ENCODE peak calls at places on chromosomes 11 and 22, in six cellular contexts. J is adrenal gland, O is right cardiac atrium, V is ovary, R is thoracic aorta, I is suprapubic skin. L is an unnamed sample.

GRCh38 chr11:72333657-72334056 is 89.7 kb upstream of the PHOX2A start:
- DNase-seq in J (no peak), O (no peak), V (no peak), R (no peak), I (no peak), L (no peak)

GRCh38 chr11:116925050-116925449 is 87.6 kb upstream of the APOA1 start:
- DNase-seq in J (no peak), O (no peak), V (no peak), R (no peak), I (no peak), L (no peak)

GRCh38 chr22:47687364-47687655 is 924.9 kb downstream of the TBC1D22A start:
- DNase-seq in J (no peak), O (no peak), V (no peak), R (no peak), I (no peak), L (no peak)

GRCh38 chr11:57793711-57794110 is 32.1 kb downstream of the CTNND1 start:
- DNase-seq in J (no peak), O (no peak), V (no peak), R (no peak), I (no peak), L (no peak)

GRCh38 chr11:20278727-20279126 is 84.8 kb upstream of the HTATIP2 start:
- DNase-seq in J (no peak), O (no peak), V (no peak), R (no peak), I (no peak), L (peak)

GRCh38 chr11:112270551-112271180 is 10.0 kb upstream of the PLET1 start:
- DNase-seq in J (no peak), O (no peak), V (no peak), R (no peak), I (no peak), L (no peak)

GRCh38 chr11:71305041-71305440 is 52.7 kb upstream of the SHANK2 start:
- DNase-seq in J (no peak), O (no peak), V (peak), R (no peak), I (no peak), L (no peak)

GRCh38 chr11:36953986-36954385 is 355.9 kb upstream of the RAG2 start:
- DNase-seq in J (no peak), O (no peak), V (no peak), R (no peak), I (no peak), L (peak)

GRCh38 chr11:116852261-116853125 is 15.1 kb upstream of the APOA1 start:
- DNase-seq in J (no peak), O (peak), V (peak), R (no peak), I (no peak), L (peak)

GRCh38 chr11:73275381-73275750 is 3.2 kb downstream of the P2RY6 start:
- DNase-seq in J (no peak), O (no peak), V (no peak), R (no peak), I (peak), L (no peak)

GRCh38 chr11:8913961-8914660 is 3.1 kb downstream of the AKIP1 start:
- DNase-seq in J (peak), O (peak), V (no peak), R (no peak), I (no peak), L (peak)

GRCh38 chr11:74870485-74870884 is 78.4 kb downstream of the XRRA1 start:
- DNase-seq in J (no peak), O (no peak), V (no peak), R (no peak), I (no peak), L (peak)

GRCh38 chr11:90770007-90770406 is 547.2 kb upstream of the CHORDC1 start:
- DNase-seq in J (no peak), O (no peak), V (no peak), R (no peak), I (no peak), L (no peak)

GRCh38 chr11:19661827-19662226 is 50.8 kb upstream of the NAV2 start:
- DNase-seq in J (no peak), O (no peak), V (no peak), R (no peak), I (no peak), L (no peak)

GRCh38 chr11:14578551-14578956 is 58.4 kb upstream of the PSMA1 start:
- DNase-seq in J (peak), O (no peak), V (no peak), R (no peak), I (no peak), L (no peak)

GRCh38 chr22:43553451-43554258 is 141.8 kb downstream of the MPPED1 start:
- DNase-seq in J (no peak), O (no peak), V (no peak), R (no peak), I (peak), L (no peak)

GRCh38 chr22:31451709-31452571 is 37.7 kb downstream of the EIF4ENIF1 start:
- DNase-seq in J (no peak), O (no peak), V (no peak), R (no peak), I (no peak), L (peak)

GRCh38 chr22:19723165-19723989 is at the start of gene GP1BB:
- DNase-seq in J (no peak), O (peak), V (no peak), R (no peak), I (no peak), L (no peak)

GRCh38 chr11:36383200-36383599 is 87.1 kb downstream of the PRR5L start:
- DNase-seq in J (no peak), O (no peak), V (no peak), R (no peak), I (no peak), L (no peak)

GRCh38 chr11:131064373-131064991 is 148.2 kb upstream of the SNX19 start:
- DNase-seq in J (peak), O (peak), V (no peak), R (no peak), I (no peak), L (peak)

GRCh38 chr11:104967493-104968364 is 645 bp downstream of the CASP4 start:
- DNase-seq in J (no peak), O (no peak), V (no peak), R (no peak), I (no peak), L (peak)

GRCh38 chr11:71482216-71482615 is 29.2 kb downstream of the NADSYN1 start:
- DNase-seq in J (no peak), O (no peak), V (no peak), R (no peak), I (no peak), L (no peak)

GRCh38 chr11:76824083-76824939 is 36.4 kb upstream of the ACER3 start:
- DNase-seq in J (no peak), O (no peak), V (no peak), R (no peak), I (no peak), L (peak)

GRCh38 chr22:18970180-18970947 is 34.3 kb upstream of the PRODH start:
- DNase-seq in J (no peak), O (no peak), V (no peak), R (no peak), I (no peak), L (peak)

GRCh38 chr11:32219320-32219719 is 128.4 kb downstream of the RCN1 start:
- DNase-seq in J (no peak), O (no peak), V (no peak), R (no peak), I (no peak), L (no peak)

GRCh38 chr11:1600626-1601025 is 2.5 kb upstream of the KRTAP5-2 start:
- DNase-seq in J (no peak), O (no peak), V (no peak), R (no peak), I (no peak), L (no peak)
- H3K27ac ChIP-seq in J (no peak), O (no peak), V (no peak), R (no peak), I (no peak), L (no peak)

GRCh38 chr22:26589845-26590524 is at the start of gene TPST2:
- DNase-seq in J (peak), O (peak), V (peak), R (no peak), I (peak), L (peak)

GRCh38 chr22:26592368-26593015 is 2.6 kb upstream of the TPST2 start:
- DNase-seq in J (no peak), O (no peak), V (no peak), R (no peak), I (no peak), L (no peak)

GRCh38 chr22:26588749-26589366 is 1.1 kb downstream of the TPST2 start:
- DNase-seq in J (no peak), O (no peak), V (peak), R (no peak), I (no peak), L (no peak)

GRCh38 chr22:26589367-26589844 is 526 bp downstream of the TPST2 start:
- DNase-seq in J (peak), O (peak), V (peak), R (no peak), I (no peak), L (peak)

DNA sequence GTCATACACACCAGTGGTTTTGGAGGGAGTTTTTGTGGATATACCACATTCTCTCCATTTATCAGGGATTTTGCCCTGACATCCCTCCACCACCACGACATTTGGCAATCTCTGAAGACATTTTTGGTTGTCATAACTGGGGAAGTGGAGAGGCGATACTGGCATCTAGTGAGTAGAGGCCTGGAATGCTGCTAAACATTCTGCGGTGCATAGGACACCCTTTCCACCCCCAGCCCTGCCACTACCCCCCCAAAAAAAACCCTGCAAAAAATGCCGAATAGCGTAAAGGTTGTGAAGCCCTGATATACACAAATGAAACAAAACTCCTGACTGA is 560 bp upstream of the TPST2 start:
- DNase-seq in J (peak), O (no peak), V (no peak), R (no peak), I (no peak), L (peak)
- H3K27ac ChIP-seq in J (peak), O (no peak), V (peak), R (peak), I (peak), L (peak)

GRCh38 chr22:26658161-26658560 is 773 bp downstream of the MIAT start:
- DNase-seq in J (no peak), O (no peak), V (no peak), R (no peak), I (no peak), L (peak)
- H3K27ac ChIP-seq in J (no peak), O (no peak), V (no peak), R (no peak), I (no peak), L (no peak)

DNA sequence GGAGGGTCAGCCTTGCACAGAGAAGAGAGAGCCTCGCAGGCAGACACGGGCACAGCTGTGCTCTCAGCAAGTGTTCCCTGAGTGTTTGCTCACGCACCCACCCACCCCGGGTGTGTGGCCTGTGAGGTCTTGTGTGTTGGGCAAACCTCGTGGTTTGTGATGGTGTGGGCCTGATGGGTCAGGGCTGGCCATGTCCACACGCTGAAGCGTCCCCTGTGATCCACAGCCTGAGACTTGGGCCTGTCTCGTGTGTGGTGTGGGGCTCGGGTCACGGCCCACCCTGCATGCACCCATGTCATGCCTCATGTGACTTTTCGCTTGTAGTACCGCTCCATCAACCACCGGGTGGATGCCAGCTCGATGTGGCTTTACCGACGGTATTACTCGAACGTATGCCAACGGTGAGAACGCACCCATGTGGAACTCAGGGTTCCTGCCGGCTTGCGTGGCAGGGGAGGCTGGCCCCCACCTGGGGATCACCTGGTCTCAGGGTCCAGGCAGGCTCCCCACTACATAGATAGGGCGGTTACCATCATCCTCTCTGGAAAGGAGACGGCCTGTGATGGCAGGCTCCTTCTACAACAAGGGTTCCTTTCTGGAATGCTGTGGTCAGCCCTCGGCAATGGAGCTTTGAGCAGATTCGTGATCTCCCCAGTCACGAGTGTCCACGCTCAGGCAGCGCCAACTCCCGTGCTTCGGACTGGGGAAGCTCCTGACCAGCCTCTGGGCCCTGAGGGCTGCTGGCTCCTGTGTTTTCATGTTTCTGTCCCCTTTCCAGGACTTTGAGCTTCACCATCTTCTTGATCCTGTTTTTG is 5.9 kb downstream of the TPCN2 start:
- DNase-seq in J (no peak), O (peak), V (no peak), R (no peak), I (no peak), L (no peak)
- H3K27ac ChIP-seq in J (no peak), O (no peak), V (no peak), R (no peak), I (no peak), L (no peak)

DNA sequence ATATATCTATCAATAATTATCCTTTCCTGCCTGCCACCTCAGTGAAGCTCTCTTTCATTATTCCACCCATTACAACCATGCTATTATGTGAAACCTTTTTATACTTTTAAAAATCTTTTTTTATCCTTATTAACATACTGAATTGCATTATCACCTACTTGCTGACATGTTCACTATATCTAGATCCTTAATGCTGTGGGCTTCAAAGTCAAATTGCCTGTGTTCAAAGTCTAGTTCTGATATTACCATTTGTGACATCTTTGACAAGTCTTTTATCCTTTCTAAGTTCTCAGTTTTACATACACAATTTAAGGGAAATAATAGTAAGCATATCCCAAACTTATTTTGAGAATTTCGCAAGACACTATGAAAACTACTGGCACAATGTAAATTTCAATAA is 2239.4 kb downstream of the LRRC4C start:
- DNase-seq in J (no peak), O (no peak), V (no peak), R (no peak), I (no peak), L (no peak)
- H3K27ac ChIP-seq in J (no peak), O (no peak), V (no peak), R (no peak), I (no peak), L (no peak)

GRCh38 chr11:27467181-27467913 is 5.2 kb downstream of the LGR4 start:
- DNase-seq in J (no peak), O (no peak), V (no peak), R (no peak), I (no peak), L (no peak)

GRCh38 chr11:27469333-27469680 is 3.3 kb downstream of the LGR4 start:
- DNase-seq in J (no peak), O (no peak), V (no peak), R (no peak), I (no peak), L (no peak)

GRCh38 chr11:27466363-27466762 is 6.2 kb downstream of the LGR4 start:
- DNase-seq in J (no peak), O (no peak), V (no peak), R (no peak), I (no peak), L (no peak)

GRCh38 chr11:27468643-27469332 is 3.8 kb downstream of the LGR4 start:
- DNase-seq in J (no peak), O (no peak), V (no peak), R (no peak), I (no peak), L (peak)

DNA sequence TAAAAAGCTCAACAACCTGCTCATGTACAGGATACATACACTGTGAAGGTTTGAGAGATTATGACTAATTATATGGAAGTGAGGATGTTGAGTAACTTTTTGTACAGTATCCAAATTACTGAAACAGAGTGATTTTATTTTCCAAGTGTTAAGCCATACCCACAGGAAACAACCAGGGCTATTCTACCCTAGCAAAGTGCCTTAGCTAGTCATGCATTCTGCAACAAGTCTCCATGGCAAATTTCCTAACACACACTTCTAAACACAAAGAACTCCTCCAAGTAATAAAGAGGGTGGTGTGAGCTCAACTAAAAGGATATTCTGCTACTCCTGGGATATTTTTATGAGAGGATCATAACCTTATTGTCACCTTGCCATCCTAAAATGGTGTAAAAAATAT is 4.4 kb downstream of the LGR4 start:
- DNase-seq in J (no peak), O (no peak), V (no peak), R (no peak), I (no peak), L (peak)
- H3K27ac ChIP-seq in J (peak), O (no peak), V (no peak), R (no peak), I (peak), L (peak)

L was measured in GM23248.